ENCODE peak calls at places on chromosomes 11 and 22, in eight cellular contexts. W is A549, T is upper lobe of right lung, V is kidney, H is Peyer's patch, R is astrocyte of the spinal cord, A is lung, U is lower leg skin. O is an unnamed sample.
A peak's percentile ranks its signal among the peaks of the same experiment; 100 is the strongest.

GRCh38 chr11:83483808-83484207 is 197.6 kb upstream of the CCDC90B start:
- DNase-seq in W (no peak), H (no peak), V (no peak), T (no peak), U (no peak), A (no peak), R (no peak), O (no peak)

GRCh38 chr11:14783788-14784187 is 108.2 kb downstream of the CYP2R1 start:
- DNase-seq in A (no peak), W (no peak), V (no peak), R (no peak), T (no peak), H (no peak), U (no peak), O (no peak)

GRCh38 chr22:23114721-23115020 is 27.1 kb downstream of the RSPH14 start:
- DNase-seq in A (no peak), U (no peak), R (no peak), V (no peak), T (no peak), H (no peak), W (no peak), O (no peak)

GRCh38 chr11:84901986-84902385 is 725.2 kb downstream of the DLG2 start:
- DNase-seq in T (no peak), W (no peak), V (no peak), U (no peak), H (no peak), R (peak; percentile 71), A (no peak), O (peak; percentile 8)

GRCh38 chr11:43969543-43969942 is 27.1 kb downstream of the C11orf96 start:
- DNase-seq in A (no peak), V (peak; percentile 85), W (no peak), R (peak; percentile 16), T (no peak), H (no peak), U (no peak), O (no peak)

GRCh38 chr11:42923651-42924050 is 388.1 kb upstream of the API5 start:
- DNase-seq in V (no peak), U (no peak), W (no peak), H (no peak), R (no peak), A (no peak), T (no peak), O (no peak)

GRCh38 chr11:28763876-28764275 is 655.7 kb downstream of the METTL15 start:
- DNase-seq in V (no peak), R (no peak), H (no peak), U (no peak), T (no peak), A (no peak), W (no peak), O (no peak)

GRCh38 chr11:87743002-87743401 is 432.2 kb downstream of the RAB38 start:
- DNase-seq in A (no peak), U (no peak), R (no peak), H (no peak), V (no peak), T (no peak), W (no peak), O (no peak)

GRCh38 chr11:70542406-70542805 is 144.1 kb downstream of the CTTN start:
- DNase-seq in U (no peak), W (no peak), A (no peak), T (peak; percentile 71), H (no peak), R (no peak), V (no peak), O (no peak)

GRCh38 chr11:134145715-134146114 is 76.8 kb downstream of the JAM3 start:
- DNase-seq in U (no peak), T (no peak), V (no peak), A (no peak), W (no peak), H (no peak), R (no peak), O (no peak)

GRCh38 chr11:80285076-80285790 is 844.4 kb upstream of the TENM4 start:
- DNase-seq in R (peak; percentile 51), V (no peak), A (no peak), W (no peak), T (no peak), U (no peak), H (no peak), O (no peak)

GRCh38 chr11:64181506-64182411 is 4.2 kb upstream of the STIP1 start:
- DNase-seq in W (peak; percentile 89), U (peak; percentile 92), T (peak; percentile 93), H (peak; percentile 92), R (peak; percentile 92), V (peak; percentile 97), A (peak; percentile 91), O (peak; percentile 92)

GRCh38 chr11:86632499-86633269 is 39.7 kb downstream of the ME3 start:
- DNase-seq in W (peak; percentile 82), U (no peak), V (no peak), A (no peak), T (no peak), R (peak; percentile 97), H (no peak), O (peak; percentile 94)

GRCh38 chr11:123219066-123219697 is 24.1 kb upstream of the CLMP start:
- DNase-seq in R (no peak), W (peak; percentile 68), U (no peak), T (no peak), H (peak; percentile 59), A (no peak), V (no peak), O (no peak)

GRCh38 chr11:72221386-72221785 is 3.2 kb upstream of the INPPL1 start:
- DNase-seq in H (no peak), W (no peak), U (no peak), V (no peak), A (peak; percentile 34), T (no peak), R (no peak), O (no peak)

GRCh38 chr11:72224587-72225410 is at the start of gene INPPL1:
- DNase-seq in R (peak; percentile 31), A (peak; percentile 45), U (no peak), T (peak; percentile 86), V (peak; percentile 86), W (no peak), H (peak; percentile 74), O (peak; percentile 50)

GRCh38 chr11:72222106-72222891 is 2.3 kb upstream of the INPPL1 start:
- DNase-seq in T (no peak), A (no peak), R (no peak), H (no peak), V (no peak), W (no peak), U (no peak), O (no peak)

GRCh38 chr11:72223615-72224586 is 666 bp upstream of the INPPL1 start:
- DNase-seq in T (peak; percentile 90), A (peak; percentile 65), W (peak; percentile 65), V (peak; percentile 87), R (peak; percentile 77), U (no peak), H (peak; percentile 87), O (no peak)

GRCh38 chr11:72222907-72223614 is 1.5 kb upstream of the INPPL1 start:
- DNase-seq in U (peak; percentile 93), V (peak; percentile 98), T (peak; percentile 98), R (peak; percentile 97), W (peak; percentile 92), A (peak; percentile 95), H (peak; percentile 96), O (peak; percentile 95)
- TF ChIP-seq CTCF in U (no peak), V (peak; percentile 5), T (peak; percentile 23), R (peak; percentile 28), W (no peak), A (peak; percentile 16), H (peak; percentile 15), O (peak; percentile 35)

DNA sequence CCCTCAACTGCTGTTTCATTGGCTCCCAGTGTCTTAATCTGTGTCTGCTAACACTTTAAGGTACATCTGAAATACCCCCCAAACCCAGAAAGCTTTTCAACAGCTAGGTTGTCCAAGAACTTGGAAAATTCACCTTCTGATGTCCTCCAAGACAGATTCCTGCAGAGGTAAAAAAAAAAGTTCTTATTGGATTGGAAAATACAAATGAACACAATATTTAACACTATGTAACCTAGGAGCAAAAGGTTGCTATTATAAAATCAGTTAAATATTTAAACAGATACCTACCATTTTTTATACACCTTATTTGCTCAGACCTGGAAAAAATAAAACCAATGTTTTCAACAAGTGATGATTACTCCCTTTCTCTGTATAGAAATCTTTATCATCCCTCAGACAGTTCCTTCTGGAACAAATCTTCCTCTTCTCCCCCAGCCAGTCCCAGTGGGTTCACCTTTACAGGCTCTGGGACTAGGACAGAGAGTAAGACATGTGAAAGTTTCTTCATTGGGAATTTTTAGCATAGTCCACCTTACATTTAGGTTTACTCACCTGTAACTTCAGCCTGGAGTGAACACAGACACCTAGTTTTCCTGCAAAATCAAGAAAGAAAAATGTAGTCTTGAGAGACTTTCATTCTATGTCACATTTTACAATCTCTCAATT is 13.3 kb upstream of the WDR74 start:
- DNase-seq in T (no peak), H (no peak), R (no peak), U (no peak), V (no peak), W (no peak), A (no peak), O (no peak)
- H3K4me3 ChIP-seq in T (no peak overlapping the region), H (no peak overlapping the region), R (no peak overlapping the region), U (no peak overlapping the region), V (no peak overlapping the region), W (peak overlapping the region; percentile 80), A (no peak overlapping the region), O (peak overlapping the region; percentile 98)

DNA sequence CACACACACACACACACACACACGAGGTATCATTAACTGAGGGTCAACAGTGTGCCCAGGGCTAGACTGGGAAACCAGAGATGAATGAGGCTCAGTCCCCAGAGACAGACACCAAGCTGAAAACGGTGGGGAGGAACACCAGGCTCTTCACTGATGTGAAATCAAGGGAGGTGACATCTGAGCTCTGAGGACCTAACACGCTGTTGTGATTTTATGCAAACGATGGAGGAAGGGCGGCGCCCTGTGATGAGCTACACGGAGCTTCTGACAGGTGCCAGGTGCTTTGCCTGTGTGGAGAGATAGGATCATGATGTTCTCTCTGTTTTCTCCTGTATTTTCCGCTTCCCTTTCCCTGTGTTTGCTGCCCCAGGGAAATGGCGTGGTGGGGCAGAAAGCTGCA is 6.5 kb upstream of the CYB5R3 start:
- DNase-seq in T (no peak), A (no peak), H (no peak), W (no peak), R (no peak), V (no peak), U (no peak), O (no peak)
- TF ChIP-seq CTCF in T (no peak), A (no peak), H (no peak), W (no peak), R (no peak), V (no peak), U (no peak), O (no peak)

DNA sequence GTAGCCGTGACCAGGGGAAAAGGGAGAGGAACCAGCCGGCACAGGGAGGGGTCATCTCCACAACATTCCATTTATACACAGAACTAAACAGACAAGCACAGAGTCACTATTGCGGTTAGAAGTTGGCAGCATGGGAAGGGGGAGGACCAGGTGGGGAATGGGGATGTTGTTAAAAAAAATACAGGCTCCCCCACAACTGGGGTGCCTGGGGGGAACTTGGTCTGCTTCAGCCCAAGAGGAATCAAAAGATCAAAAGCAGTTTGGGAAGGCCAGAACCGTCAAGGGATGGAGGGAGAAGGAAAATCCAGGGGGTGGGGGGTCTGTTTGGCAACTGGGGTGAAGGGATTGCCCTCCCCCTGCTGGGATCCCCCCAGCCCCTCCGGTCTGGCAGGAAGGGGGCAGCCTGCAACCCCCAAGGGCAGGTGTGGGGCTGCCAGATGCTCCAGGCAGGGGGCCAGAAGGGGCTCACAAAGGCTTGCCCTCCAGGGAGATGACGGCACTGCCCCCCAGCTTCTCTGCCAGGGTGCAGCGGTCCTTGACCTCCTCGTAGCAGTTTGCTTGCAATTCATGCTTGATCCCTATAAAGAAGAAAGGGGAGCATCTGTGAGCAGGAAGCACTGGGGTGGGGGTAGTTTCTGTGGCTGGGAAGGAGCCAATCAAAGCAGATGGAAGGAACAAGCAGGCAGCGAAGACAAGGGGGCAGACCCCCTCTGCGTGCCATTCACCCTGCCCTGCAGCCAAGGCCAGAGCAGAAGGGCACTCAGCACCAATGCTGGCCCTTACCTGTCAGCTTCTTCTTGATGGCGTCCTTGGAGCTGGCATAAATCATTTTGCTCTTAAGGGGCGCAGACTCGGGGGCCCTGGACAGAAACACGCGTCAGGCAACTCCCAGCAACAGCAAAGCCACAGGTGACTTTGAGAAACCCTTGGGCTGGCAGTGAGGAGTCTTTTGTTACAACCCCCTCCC is 2.8 kb downstream of the CFL1 start:
- DNase-seq in R (no peak), T (peak; percentile 62), H (no peak), U (no peak), A (no peak), V (no peak), W (no peak), O (no peak)
- H3K4me3 ChIP-seq in R (no peak overlapping the region), T (no peak overlapping the region), H (peak overlapping the region; percentile 80), U (no peak overlapping the region), A (no peak overlapping the region), V (no peak overlapping the region), W (no peak overlapping the region), O (no peak overlapping the region)